ENCODE peak calls at places on chromosomes 4 and X, in four cellular contexts. N is breast epithelium, W is upper lobe of right lung, B is SK-N-SH. R is an unnamed sample.

GRCh38 chrX:116667346-116667745 is 204.6 kb upstream of the CT83 start:
- DNase-seq in N (no peak), W (no peak), B (no peak), R (no peak)

GRCh38 chr4:75858721-75859120 is 43.5 kb downstream of the PPEF2 start:
- DNase-seq in N (no peak), B (no peak), W (no peak), R (no peak)

GRCh38 chr4:40916218-40916555 is 166.4 kb downstream of the NSUN7 start:
- DNase-seq in B (no peak), N (no peak), W (no peak), R (no peak)

GRCh38 chr4:83067058-83067639 is 32.2 kb downstream of the COPS4 start:
- DNase-seq in W (no peak), N (no peak), B (no peak), R (no peak)

GRCh38 chrX:110509778-110510510 is 151.3 kb downstream of the RTL9 start:
- DNase-seq in W (no peak), B (no peak), N (no peak), R (no peak)

GRCh38 chr4:2469192-2469984 is 482 bp downstream of the RNF4 start:
- DNase-seq in W (peak; percentile 79), B (peak; percentile 72), N (peak; percentile 36), R (peak; percentile 13)

GRCh38 chrX:100085851-100086250 is 324.2 kb downstream of the PCDH19 start:
- DNase-seq in W (no peak), N (no peak), B (no peak), R (no peak)

GRCh38 chr4:189033801-189034347 is 894.6 kb downstream of the TRIML1 start:
- DNase-seq in N (no peak), W (no peak), B (no peak), R (no peak)

GRCh38 chr4:128186623-128187022 is 101.0 kb downstream of the PGRMC2 start:
- DNase-seq in N (no peak), B (no peak), W (no peak), R (no peak)

GRCh38 chrX:140180585-140180984 is 215.3 kb upstream of the CXorf66 start:
- DNase-seq in B (no peak), W (no peak), N (no peak), R (no peak)

GRCh38 chrX:108704839-108705238 is 31.5 kb downstream of the IRS4 start:
- DNase-seq in B (no peak), N (no peak), W (no peak), R (no peak)

GRCh38 chr4:128600996-128601857 is 208.3 kb upstream of the JADE1 start:
- DNase-seq in N (peak; percentile 71), W (peak; percentile 82), B (peak; percentile 31), R (no peak)

GRCh38 chr4:83358410-83358809 is 23.8 kb upstream of the HPSE start:
- DNase-seq in W (no peak), N (no peak), B (no peak), R (no peak)

GRCh38 chr4:135256111-135256510 is 1054.5 kb upstream of the PABPC4L start:
- DNase-seq in B (no peak), N (no peak), W (no peak), R (no peak)

GRCh38 chr4:26061248-26061986 is 147.4 kb downstream of the SMIM20 start:
- DNase-seq in B (peak; percentile 55), W (no peak), N (no peak), R (no peak)

GRCh38 chr4:57548856-57549255 is 438.7 kb upstream of the IGFBP7 start:
- DNase-seq in W (no peak), B (peak; percentile 36), N (no peak), R (no peak)

GRCh38 chrX:71913156-71913950 is 2.7 kb downstream of the NHSL2 start:
- DNase-seq in W (no peak), B (no peak), N (no peak), R (no peak)

GRCh38 chr4:71141125-71141524 is 147.7 kb downstream of the DCK start:
- DNase-seq in N (no peak), W (no peak), B (no peak), R (no peak)

GRCh38 chrX:129655547-129656248 is 942 bp upstream of the APLN start:
- DNase-seq in N (peak; percentile 15), W (no peak), B (no peak), R (no peak)

GRCh38 chrX:142095816-142096215 is 109.3 kb downstream of the MAGEC2 start:
- DNase-seq in B (no peak), N (no peak), W (no peak), R (no peak)

GRCh38 chrX:3393581-3394111 is 47.2 kb upstream of the MXRA5 start:
- DNase-seq in B (no peak), N (no peak), W (no peak), R (no peak)

GRCh38 chr4:4333265-4333706 is 43.2 kb downstream of the ZBTB49 start:
- DNase-seq in N (peak; percentile 78), B (no peak), W (peak; percentile 57), R (no peak)

GRCh38 chrX:153623310-153624029 is 23.5 kb upstream of the DUSP9 start:
- DNase-seq in B (no peak), N (no peak), W (no peak), R (no peak)

GRCh38 chr4:188399834-188400233 is 260.6 kb downstream of the TRIML1 start:
- DNase-seq in B (no peak), W (no peak), N (no peak), R (no peak)

GRCh38 chr4:75733369-75733768 is 9.0 kb downstream of the USO1 start:
- DNase-seq in N (no peak), W (no peak), B (no peak), R (no peak)

GRCh38 chrX:131262738-131263679 is 26.1 kb downstream of the IGSF1 start:
- DNase-seq in W (no peak), N (no peak), B (no peak), R (no peak)

GRCh38 chr4:124737619-124738018 is 25.1 kb upstream of the ANKRD50 start:
- DNase-seq in B (no peak), N (no peak), W (no peak), R (no peak)

DNA sequence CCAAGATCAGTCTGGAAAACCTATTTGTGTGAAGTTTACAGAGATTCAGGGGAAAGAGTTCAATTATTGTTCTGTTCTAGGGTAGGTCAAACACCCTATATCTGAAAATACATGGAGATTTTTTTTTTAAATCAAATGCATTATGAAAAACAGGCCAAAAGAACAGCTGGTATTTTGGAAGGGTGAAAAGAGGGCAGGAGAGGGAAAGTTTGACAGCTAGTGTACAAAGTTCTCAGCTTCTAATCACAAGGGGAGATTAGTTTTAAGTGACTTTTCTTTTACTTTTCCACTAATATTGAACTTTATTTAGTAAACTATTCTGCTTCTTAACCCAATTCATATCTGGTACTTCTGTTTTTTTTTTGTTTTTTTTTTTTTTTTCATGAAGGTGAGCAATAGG is 66.2 kb upstream of the GRID2 start:
- DNase-seq in W (no peak), B (no peak), N (no peak), R (no peak)
- H3K27ac ChIP-seq in W (no peak overlapping the region), B (no peak overlapping the region), N (no peak overlapping the region), R (no peak overlapping the region)

GRCh38 chrX:120140293-120140981 is 18.0 kb upstream of the RHOXF2 start:
- DNase-seq in W (no peak), B (no peak), N (no peak), R (no peak)

GRCh38 chrX:120136128-120136527 is 20.4 kb upstream of the RHOXF1 start:
- DNase-seq in B (no peak), W (no peak), N (no peak), R (no peak)

DNA sequence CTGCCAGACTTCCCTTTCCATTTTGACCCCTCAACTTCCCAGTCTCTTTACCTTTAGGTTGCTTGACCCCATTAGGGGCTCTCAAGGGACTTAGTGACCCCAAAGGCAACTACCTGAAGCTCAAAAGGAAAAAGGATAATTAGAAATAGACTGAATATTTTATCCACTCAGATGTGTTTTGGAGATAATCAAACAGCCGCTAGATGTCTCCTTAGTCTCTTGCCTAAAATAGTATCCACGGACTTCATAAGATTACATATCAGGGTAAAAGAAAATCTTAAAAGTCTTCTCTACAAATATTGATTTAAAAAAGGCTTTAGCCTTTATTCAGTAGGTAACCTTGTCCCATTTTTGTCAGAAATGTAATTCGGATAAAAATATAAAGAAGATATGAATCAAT is 21.0 kb upstream of the RHOXF2 start:
- DNase-seq in B (no peak), N (no peak), W (no peak), R (no peak)
- H3K4me3 ChIP-seq in B (no peak overlapping the region), N (no peak overlapping the region), W (no peak overlapping the region), R (no peak overlapping the region)

DNA sequence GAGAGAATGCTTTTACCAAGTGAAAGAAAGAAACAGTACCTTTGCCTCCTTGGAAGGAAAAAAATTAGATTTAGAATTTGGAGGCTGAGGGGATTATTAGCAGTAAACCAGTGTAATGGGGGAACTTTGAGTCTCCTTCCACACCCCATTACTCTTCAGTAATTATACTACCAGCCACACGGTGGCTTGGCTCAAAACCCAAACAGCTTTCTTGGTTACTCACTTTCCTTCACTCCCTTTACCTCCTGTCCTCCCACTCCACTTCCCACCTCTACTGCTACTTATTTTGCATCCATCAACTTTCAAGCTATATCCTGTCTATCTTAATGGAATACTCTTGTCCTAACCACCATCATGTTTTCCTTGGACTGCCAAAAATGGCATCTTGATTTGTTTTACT is 310.6 kb upstream of the AADAT start:
- DNase-seq in B (no peak), N (no peak), W (no peak), R (no peak)
- TF ChIP-seq CTCF in B (peak; percentile 36), N (no peak), W (no peak), R (no peak)

GRCh38 chr4:23903859-23904438 is 14.1 kb upstream of the PPARGC1A start:
- DNase-seq in W (no peak), B (no peak), N (no peak), R (no peak)
- H3K27ac ChIP-seq in W (no peak overlapping the region), B (no peak overlapping the region), N (no peak overlapping the region), R (peak overlapping the region; percentile 71)

GRCh38 chrX:15747626-15748173 is 9.6 kb downstream of the CA5B start:
- DNase-seq in B (no peak), W (no peak), N (no peak), R (no peak)

GRCh38 chrX:15755091-15755490 is 17.0 kb downstream of the CA5B start:
- DNase-seq in B (peak; percentile 21), W (no peak), N (no peak), R (no peak)

GRCh38 chrX:15751160-15751819 is 13.2 kb downstream of the CA5B start:
- DNase-seq in N (no peak), B (no peak), W (no peak), R (no peak)

GRCh38 chrX:15749642-15750610 is 11.9 kb downstream of the CA5B start:
- DNase-seq in W (no peak), N (peak; percentile 30), B (no peak), R (no peak)

GRCh38 chrX:15750611-15751159 is 12.6 kb downstream of the CA5B start:
- DNase-seq in B (no peak), N (no peak), W (no peak), R (no peak)
- H3K4me3 ChIP-seq in B (no peak overlapping the region), N (no peak overlapping the region), W (no peak overlapping the region), R (no peak overlapping the region)

GRCh38 chrX:20056704-20057103 is 60.0 kb downstream of the MAP7D2 start:
- DNase-seq in W (no peak), N (no peak), B (no peak), R (no peak)

GRCh38 chrX:20057479-20057878 is 59.2 kb downstream of the MAP7D2 start:
- DNase-seq in W (no peak), B (no peak), N (no peak), R (no peak)

GRCh38 chrX:20060961-20061868 is 55.5 kb downstream of the MAP7D2 start:
- DNase-seq in W (no peak), N (no peak), B (no peak), R (no peak)

GRCh38 chrX:20061869-20062254 is 54.8 kb downstream of the MAP7D2 start:
- DNase-seq in B (no peak), N (no peak), W (no peak), R (no peak)

GRCh38 chrX:20059467-20060128 is 57.1 kb downstream of the MAP7D2 start:
- DNase-seq in N (no peak), B (no peak), W (no peak), R (no peak)
- TF ChIP-seq CTCF in N (no peak), B (no peak), W (no peak), R (no peak)

R was measured in esophagus squamous epithelium.